ENCODE peak calls at places on chromosome 6, in seven cellular contexts. K is mesenchymal stem cell, B is H9, T is mesendoderm, V is neuronal stem cell, E is IMR-90, Q is H1. S is an unnamed sample.
A peak's percentile ranks its signal among the peaks of the same experiment; 100 is the strongest.

GRCh38 chr6:49551126-49551865 is 828 bp downstream of the C6orf141 start:
- DNase-seq in K (peak; percentile 43), B (peak; percentile 54), T (peak; percentile 55), V (peak; percentile 67), E (no peak), Q (peak; percentile 73), S (peak; percentile 31)

GRCh38 chr6:148464319-148465010 is 121.8 kb downstream of the SASH1 start:
- DNase-seq in K (peak; percentile 72), B (peak; percentile 56), T (peak; percentile 70), V (peak; percentile 53), E (peak; percentile 79), Q (peak; percentile 85), S (peak; percentile 87)

GRCh38 chr6:168873266-168873665 is 380.4 kb downstream of the THBS2 start:
- DNase-seq in K (no peak), B (no peak), T (no peak), V (no peak), E (no peak), Q (no peak), S (no peak)

GRCh38 chr6:169445227-169445626 is 191.6 kb upstream of the THBS2 start:
- DNase-seq in K (no peak), B (no peak), T (peak; percentile 8), V (no peak), E (no peak), Q (no peak), S (no peak)

GRCh38 chr6:19180348-19181073 is 656.7 kb upstream of the ID4 start:
- DNase-seq in K (no peak), B (no peak), T (no peak), V (no peak), E (no peak), Q (no peak), S (no peak)

GRCh38 chr6:157885876-157886275 is 62.8 kb downstream of the SNX9 start:
- DNase-seq in K (no peak), B (no peak), T (no peak), V (no peak), E (no peak), Q (no peak), S (no peak)

GRCh38 chr6:82507112-82507511 is 143.5 kb downstream of the TPBG start:
- DNase-seq in K (no peak), B (no peak), T (no peak), V (no peak), E (no peak), Q (no peak), S (no peak)

GRCh38 chr6:148629197-148629909 is 117.5 kb upstream of the UST start:
- DNase-seq in K (peak; percentile 14), B (no peak), T (peak; percentile 72), V (no peak), E (peak; percentile 44), Q (no peak), S (no peak)

GRCh38 chr6:147463651-147464050 is 44.8 kb upstream of the SAMD5 start:
- DNase-seq in K (no peak), B (no peak), T (no peak), V (no peak), E (no peak), Q (no peak), S (no peak)

GRCh38 chr6:50277774-50278173 is 228.0 kb upstream of the DEFB112 start:
- DNase-seq in K (no peak), B (no peak), T (no peak), V (no peak), E (no peak), Q (no peak), S (no peak)

GRCh38 chr6:50116797-50117542 is 67.2 kb upstream of the DEFB112 start:
- DNase-seq in K (no peak), B (no peak), T (no peak), V (no peak), E (no peak), Q (no peak), S (no peak)

GRCh38 chr6:158574800-158575199 is 14.9 kb downstream of the TMEM181 start:
- DNase-seq in K (no peak), B (no peak), T (no peak), V (no peak), E (no peak), Q (no peak), S (no peak)

GRCh38 chr6:169269180-169270076 is 15.8 kb upstream of the THBS2 start:
- DNase-seq in K (no peak), B (no peak), T (no peak), V (no peak), E (peak; percentile 64), Q (no peak), S (no peak)

GRCh38 chr6:107154131-107154906 is 39.0 kb upstream of the BEND3 start:
- DNase-seq in K (no peak), B (peak; percentile 62), T (peak; percentile 96), V (peak; percentile 56), E (no peak), Q (no peak), S (no peak)

GRCh38 chr6:101851911-101852310 is 458.4 kb downstream of the GRIK2 start:
- DNase-seq in K (no peak), B (no peak), T (no peak), V (no peak), E (peak; percentile 49), Q (no peak), S (no peak)

GRCh38 chr6:37162740-37163139 is 7.2 kb upstream of the PIM1 start:
- DNase-seq in K (no peak), B (no peak), T (no peak), V (no peak), E (no peak), Q (no peak), S (no peak)
- H3K4ac ChIP-seq in K (no peak overlapping the region), B (no peak overlapping the region), T (no peak overlapping the region), V (no peak overlapping the region), E (no peak overlapping the region), Q (no peak overlapping the region), S (no peak overlapping the region)

DNA sequence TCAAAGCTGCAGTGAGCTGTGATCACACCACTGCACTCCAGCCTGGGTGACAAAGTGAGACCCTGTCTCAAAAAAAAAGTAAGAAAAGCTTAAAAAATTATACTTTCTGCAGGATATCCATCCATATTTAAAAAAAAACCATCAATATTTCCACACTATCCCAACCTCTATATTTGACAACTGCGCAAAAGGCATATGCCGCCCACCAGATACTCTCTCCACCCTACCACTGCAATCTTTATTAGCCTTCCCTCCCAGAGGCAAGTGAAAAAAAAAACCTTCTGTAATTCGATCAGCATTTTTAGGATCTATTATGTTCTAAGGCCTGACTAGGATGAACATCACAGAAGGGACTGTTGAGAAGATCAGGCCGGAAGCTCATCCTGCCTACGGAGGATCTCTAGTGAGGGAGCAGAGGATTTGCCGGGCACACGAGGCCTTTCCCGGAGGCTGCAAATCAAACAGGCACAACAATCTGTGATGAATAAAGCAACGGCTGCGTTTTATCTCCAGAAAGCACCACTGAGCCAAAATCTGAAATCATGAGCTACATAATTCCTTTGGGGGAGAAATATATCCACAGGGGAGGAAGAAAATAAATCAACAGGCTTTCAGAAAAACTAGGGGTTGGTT is 65.9 kb downstream of the GFOD1 start:
- DNase-seq in K (no peak), B (peak; percentile 29), T (peak; percentile 46), V (no peak), E (no peak), Q (no peak), S (no peak)
- H3K4ac ChIP-seq in K (no peak overlapping the region), B (peak overlapping the region; percentile 49), T (peak overlapping the region; percentile 62), V (no peak overlapping the region), E (peak overlapping the region; percentile 11), Q (no peak overlapping the region), S (peak overlapping the region; percentile 41)

GRCh38 chr6:36340671-36341454 is 4.2 kb upstream of the BNIP5 start:
- DNase-seq in K (peak; percentile 65), B (peak; percentile 77), T (peak; percentile 79), V (peak; percentile 45), E (peak; percentile 59), Q (peak; percentile 87), S (peak; percentile 92)

GRCh38 chr6:36340341-36340670 is 3.6 kb upstream of the BNIP5 start:
- DNase-seq in K (no peak), B (no peak), T (no peak), V (no peak), E (no peak), Q (no peak), S (no peak)

GRCh38 chr6:36346486-36346885 is 9.8 kb upstream of the BNIP5 start:
- DNase-seq in K (no peak), B (no peak), T (no peak), V (no peak), E (no peak), Q (no peak), S (no peak)

GRCh38 chr6:36345681-36346417 is 9.2 kb upstream of the BNIP5 start:
- DNase-seq in K (no peak), B (peak; percentile 75), T (peak; percentile 63), V (no peak), E (no peak), Q (peak; percentile 57), S (peak; percentile 62)

DNA sequence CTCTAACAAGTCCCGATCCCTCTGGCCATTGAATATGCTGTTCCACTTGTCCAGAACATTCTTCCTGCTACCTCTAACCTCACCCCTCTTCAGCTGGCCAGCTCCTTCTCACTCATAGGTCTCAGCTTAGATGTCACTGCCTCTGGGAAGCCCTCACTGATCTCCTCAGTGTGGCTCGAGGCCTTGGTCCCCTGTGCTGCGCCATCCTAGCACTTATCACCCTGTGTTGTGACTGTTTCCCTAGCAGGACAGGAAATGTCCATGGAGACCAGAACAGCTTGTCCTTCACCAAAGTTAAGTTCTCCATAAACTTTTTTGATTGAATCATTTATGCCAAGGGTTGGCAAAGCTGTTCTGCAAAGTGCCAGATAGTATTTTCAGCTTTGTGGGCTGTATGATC is 6.4 kb upstream of the BNIP5 start:
- DNase-seq in K (no peak), B (no peak), T (no peak), V (no peak), E (no peak), Q (no peak), S (no peak)
- H3K4ac ChIP-seq in K (no peak overlapping the region), B (no peak overlapping the region), T (no peak overlapping the region), V (no peak overlapping the region), E (no peak overlapping the region), Q (no peak overlapping the region), S (no peak overlapping the region)

DNA sequence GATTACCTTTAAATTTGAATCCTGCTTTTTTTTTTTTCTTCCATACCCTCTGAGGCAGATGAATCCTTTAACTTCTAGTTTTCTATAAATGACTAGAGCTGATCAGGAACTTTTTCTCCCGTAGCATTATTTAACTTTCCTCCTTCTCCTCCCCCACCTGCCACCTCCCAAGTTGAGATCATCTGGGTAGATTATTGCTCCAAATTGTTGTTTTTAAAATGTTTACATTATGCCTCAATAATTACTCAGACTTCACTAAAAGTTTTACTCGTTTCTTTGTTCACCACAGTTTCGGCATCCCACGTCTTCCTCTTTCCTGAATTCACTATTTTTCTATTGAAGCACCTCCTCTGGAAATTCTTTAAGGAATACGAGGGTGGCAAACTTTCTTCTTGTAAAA is 16.6 kb upstream of the SCUBE3 start:
- DNase-seq in K (no peak), B (no peak), T (no peak), V (no peak), E (no peak), Q (no peak), S (no peak)
- H3K4ac ChIP-seq in K (no peak overlapping the region), B (no peak overlapping the region), T (no peak overlapping the region), V (no peak overlapping the region), E (no peak overlapping the region), Q (no peak overlapping the region), S (no peak overlapping the region)

DNA sequence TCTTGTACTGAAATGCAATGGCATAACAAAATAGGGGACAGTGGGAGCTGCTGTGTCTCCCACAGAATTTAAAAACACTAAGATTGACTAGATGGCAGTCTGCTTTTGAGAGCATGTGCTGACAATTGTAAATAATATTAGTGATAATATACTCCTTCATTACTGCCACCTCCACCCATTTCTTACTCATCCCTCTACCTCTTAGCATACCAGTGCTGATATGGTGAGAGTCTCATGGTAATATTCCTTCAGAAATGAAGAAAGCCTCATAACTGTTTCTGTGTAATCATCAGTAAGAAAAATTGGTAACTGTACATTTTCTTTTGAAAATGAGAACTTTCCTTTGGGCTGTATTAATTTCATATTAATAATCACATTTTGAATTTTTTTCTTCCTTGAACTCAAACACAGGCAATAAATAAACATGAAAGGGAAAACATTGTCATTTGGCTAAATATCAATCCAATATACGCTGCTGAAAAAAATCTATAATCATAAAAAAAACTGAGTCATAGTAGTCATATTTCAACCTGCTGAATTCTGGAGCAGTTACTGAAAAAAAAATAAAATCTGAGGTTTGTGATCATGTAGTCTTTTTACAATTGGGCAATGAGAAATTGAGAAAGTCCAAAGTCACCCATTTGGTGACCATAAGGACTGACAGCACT is 34.6 kb downstream of the FAM83B start:
- DNase-seq in K (no peak), B (no peak), T (no peak), V (no peak), E (no peak), Q (no peak), S (no peak)
- H3K4ac ChIP-seq in K (no peak overlapping the region), B (no peak overlapping the region), T (no peak overlapping the region), V (no peak overlapping the region), E (no peak overlapping the region), Q (no peak overlapping the region), S (no peak overlapping the region)

S was measured in trophoblast cell.